ENCODE peak calls at places on chromosomes 11 and 22, in seven cellular contexts. One of them, this sample, is unnamed.

GRCh38 chr11:29448246-29448877 is 568.5 kb downstream of the KCNA4 start:
- DNase-seq in H1: no peak
- DNase-seq in HCT116: peak; percentile 2
- DNase-seq in GM12878: no peak
- DNase-seq in K562: no peak
- DNase-seq in SK-N-SH: no peak
- DNase-seq in HepG2: no peak
- DNase-seq in this sample: no peak

GRCh38 chr11:77525455-77526091 is 51.7 kb upstream of the PAK1 start:
- DNase-seq in H1: no peak
- DNase-seq in HCT116: no peak
- DNase-seq in GM12878: no peak
- DNase-seq in K562: no peak
- DNase-seq in SK-N-SH: no peak
- DNase-seq in HepG2: no peak
- DNase-seq in this sample: no peak

GRCh38 chr11:6319879-6320410 is 356 bp downstream of the CAVIN3 start:
- DNase-seq in H1: no peak
- DNase-seq in HCT116: peak; percentile 76
- DNase-seq in GM12878: no peak
- DNase-seq in K562: peak; percentile 26
- DNase-seq in SK-N-SH: peak; percentile 35
- DNase-seq in HepG2: no peak
- DNase-seq in this sample: peak; percentile 51

GRCh38 chr22:28207281-28208030 is 288.4 kb upstream of the PITPNB start:
- DNase-seq in H1: no peak
- DNase-seq in HCT116: no peak
- DNase-seq in GM12878: no peak
- DNase-seq in K562: no peak
- DNase-seq in SK-N-SH: no peak
- DNase-seq in HepG2: no peak
- DNase-seq in this sample: no peak

GRCh38 chr11:33044281-33044680 is 4.9 kb downstream of the TCP11L1 start:
- DNase-seq in H1: no peak
- DNase-seq in HCT116: no peak
- DNase-seq in GM12878: no peak
- DNase-seq in K562: no peak
- DNase-seq in SK-N-SH: no peak
- DNase-seq in HepG2: no peak
- DNase-seq in this sample: no peak

GRCh38 chr11:62602141-62603071 is 741 bp upstream of the MTA2 start:
- DNase-seq in H1: no peak
- DNase-seq in HCT116: no peak
- DNase-seq in GM12878: no peak
- DNase-seq in K562: peak; percentile 84
- DNase-seq in SK-N-SH: peak; percentile 87
- DNase-seq in HepG2: no peak
- DNase-seq in this sample: no peak

GRCh38 chr11:81005595-81005994 is 1564.8 kb upstream of the TENM4 start:
- DNase-seq in H1: no peak
- DNase-seq in HCT116: no peak
- DNase-seq in GM12878: no peak
- DNase-seq in K562: no peak
- DNase-seq in SK-N-SH: no peak
- DNase-seq in HepG2: no peak
- DNase-seq in this sample: no peak

GRCh38 chr11:121356357-121356756 is 63.8 kb downstream of the SC5D start:
- DNase-seq in H1: no peak
- DNase-seq in HCT116: no peak
- DNase-seq in GM12878: no peak
- DNase-seq in K562: no peak
- DNase-seq in SK-N-SH: no peak
- DNase-seq in HepG2: no peak
- DNase-seq in this sample: no peak

GRCh38 chr11:111910637-111911562 is 670 bp downstream of the CRYAB start:
- DNase-seq in H1: no peak
- DNase-seq in HCT116: no peak
- DNase-seq in GM12878: no peak
- DNase-seq in K562: peak; percentile 82
- DNase-seq in SK-N-SH: no peak
- DNase-seq in HepG2: no peak
- DNase-seq in this sample: no peak

GRCh38 chr11:72764503-72764902 is 12.3 kb upstream of the ARAP1 start:
- DNase-seq in H1: peak; percentile 74
- DNase-seq in HCT116: no peak
- DNase-seq in GM12878: no peak
- DNase-seq in K562: no peak
- DNase-seq in SK-N-SH: no peak
- DNase-seq in HepG2: no peak
- DNase-seq in this sample: no peak

GRCh38 chr22:20437253-20438065 is at the start of gene SCARF2:
- DNase-seq in H1: no peak
- DNase-seq in HCT116: no peak
- DNase-seq in GM12878: no peak
- DNase-seq in K562: no peak
- DNase-seq in SK-N-SH: peak; percentile 98
- DNase-seq in HepG2: no peak
- DNase-seq in this sample: no peak

GRCh38 chr11:18243783-18244362 is 4.6 kb downstream of the SAA2 start:
- DNase-seq in H1: peak; percentile 19
- DNase-seq in HCT116: peak; percentile 63
- DNase-seq in GM12878: peak; percentile 54
- DNase-seq in K562: peak; percentile 67
- DNase-seq in SK-N-SH: peak; percentile 53
- DNase-seq in HepG2: peak; percentile 52
- DNase-seq in this sample: peak; percentile 63

GRCh38 chr22:39474351-39474991 is 17.7 kb downstream of the MGAT3 start:
- DNase-seq in H1: peak; percentile 47
- DNase-seq in HCT116: no peak
- DNase-seq in GM12878: no peak
- DNase-seq in K562: peak; percentile 46
- DNase-seq in SK-N-SH: peak; percentile 70
- DNase-seq in HepG2: no peak
- DNase-seq in this sample: peak; percentile 77

GRCh38 chr11:35035894-35036408 is 103.0 kb upstream of the CD44 start:
- DNase-seq in H1: no peak
- DNase-seq in HCT116: no peak
- DNase-seq in GM12878: peak; percentile 85
- DNase-seq in K562: no peak
- DNase-seq in SK-N-SH: no peak
- DNase-seq in HepG2: no peak
- DNase-seq in this sample: no peak

GRCh38 chr11:61778357-61778886 is 14.0 kb downstream of the TMEM258 start:
- DNase-seq in H1: no peak
- DNase-seq in HCT116: no peak
- DNase-seq in GM12878: no peak
- DNase-seq in K562: no peak
- DNase-seq in SK-N-SH: no peak
- DNase-seq in HepG2: no peak
- DNase-seq in this sample: no peak

GRCh38 chr22:49323751-49324415 is 503.8 kb downstream of the BRD1 start:
- DNase-seq in H1: no peak
- DNase-seq in HCT116: no peak
- DNase-seq in GM12878: no peak
- DNase-seq in K562: no peak
- DNase-seq in SK-N-SH: no peak
- DNase-seq in HepG2: no peak
- DNase-seq in this sample: no peak

GRCh38 chr22:40232624-40233023 is 54.9 kb downstream of the TNRC6B start:
- DNase-seq in H1: no peak
- DNase-seq in HCT116: no peak
- DNase-seq in GM12878: no peak
- DNase-seq in K562: no peak
- DNase-seq in SK-N-SH: no peak
- DNase-seq in HepG2: no peak
- DNase-seq in this sample: no peak

DNA sequence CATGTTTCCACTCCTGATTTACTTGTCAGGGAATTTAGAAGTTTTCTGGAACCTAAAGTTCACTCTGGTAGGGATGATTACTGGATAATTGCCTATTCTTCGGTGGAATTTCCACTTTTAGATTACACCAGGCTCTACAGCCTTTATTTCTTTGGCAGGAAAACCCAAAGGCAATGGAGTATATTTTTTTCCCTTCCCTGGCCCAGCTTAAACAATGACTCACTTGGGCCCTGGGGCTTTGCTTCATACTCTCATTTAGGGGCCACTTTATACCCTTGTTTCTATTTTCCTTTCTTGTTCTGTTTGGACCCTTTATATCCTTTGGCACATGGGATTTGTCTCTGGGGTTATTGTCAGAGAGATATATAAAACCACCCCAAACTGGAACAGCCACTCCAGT is 114.7 kb downstream of the CSTPP1 start:
- DNase-seq in H1: no peak
- DNase-seq in HCT116: no peak
- DNase-seq in GM12878: no peak
- DNase-seq in K562: no peak
- DNase-seq in SK-N-SH: no peak
- DNase-seq in HepG2: no peak
- DNase-seq in this sample: no peak
- TF ChIP-seq YY1 in H1: no peak
- TF ChIP-seq YY1 in HCT116: no peak
- TF ChIP-seq YY1 in GM12878: no peak
- TF ChIP-seq YY1 in K562: no peak
- TF ChIP-seq YY1 in SK-N-SH: no peak
- TF ChIP-seq YY1 in HepG2: no peak
- TF ChIP-seq YY1 in this sample: no peak

GRCh38 chr11:45085657-45086501 is 60.6 kb upstream of the PRDM11 start:
- DNase-seq in H1: no peak
- DNase-seq in HCT116: no peak
- DNase-seq in GM12878: no peak
- DNase-seq in K562: no peak
- DNase-seq in SK-N-SH: no peak
- DNase-seq in HepG2: no peak
- DNase-seq in this sample: no peak

GRCh38 chr11:45079567-45079942 is 66.9 kb upstream of the PRDM11 start:
- DNase-seq in H1: no peak
- DNase-seq in HCT116: no peak
- DNase-seq in GM12878: no peak
- DNase-seq in K562: no peak
- DNase-seq in SK-N-SH: no peak
- DNase-seq in HepG2: no peak
- DNase-seq in this sample: no peak

GRCh38 chr11:45079943-45080719 is 66.3 kb upstream of the PRDM11 start:
- DNase-seq in H1: no peak
- DNase-seq in HCT116: no peak
- DNase-seq in GM12878: no peak
- DNase-seq in K562: no peak
- DNase-seq in SK-N-SH: no peak
- DNase-seq in HepG2: no peak
- DNase-seq in this sample: no peak

GRCh38 chr11:45083544-45084087 is 62.8 kb upstream of the PRDM11 start:
- DNase-seq in H1: no peak
- DNase-seq in HCT116: no peak
- DNase-seq in GM12878: no peak
- DNase-seq in K562: peak; percentile 25
- DNase-seq in SK-N-SH: no peak
- DNase-seq in HepG2: peak; percentile 15
- DNase-seq in this sample: peak; percentile 84

DNA sequence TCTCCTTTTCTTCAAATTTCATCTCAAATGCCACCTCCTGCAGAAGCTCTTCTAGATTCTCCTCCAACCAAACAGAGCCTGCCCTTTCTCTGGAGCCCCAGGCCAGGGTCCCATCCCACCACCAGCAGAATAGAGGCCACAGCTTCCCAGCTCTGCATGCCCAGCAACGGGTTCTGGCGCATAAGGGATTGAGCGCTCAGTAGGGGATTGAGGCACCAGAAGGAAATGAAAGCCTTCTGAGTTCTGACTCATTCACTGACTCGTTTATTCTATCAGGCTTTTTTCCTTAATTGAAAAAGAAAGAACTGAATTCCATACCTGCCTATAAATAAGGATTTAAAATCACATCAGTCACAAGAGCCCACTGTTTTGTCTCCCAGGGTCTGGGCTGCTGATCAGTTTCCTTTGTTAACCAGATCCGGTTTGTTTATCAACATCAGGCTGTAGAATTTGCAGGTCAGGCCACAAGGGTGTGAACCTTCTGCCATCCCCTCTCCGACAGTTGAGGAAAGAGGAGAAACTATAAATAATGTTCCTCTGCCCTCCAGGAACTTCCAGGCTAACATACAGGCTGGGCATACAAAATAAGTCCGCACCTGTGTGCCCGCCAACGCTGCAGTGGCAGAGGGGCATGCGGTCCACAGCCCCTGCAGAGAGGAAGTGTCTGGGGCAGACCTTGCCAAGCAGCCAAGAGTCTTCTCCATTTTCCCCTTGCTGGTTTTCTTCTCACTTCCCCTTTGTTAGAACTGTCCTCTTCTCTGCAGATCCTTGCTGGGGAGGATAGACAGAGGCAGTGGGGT is 63.5 kb upstream of the PRDM11 start:
- DNase-seq in H1: no peak
- DNase-seq in HCT116: no peak
- DNase-seq in GM12878: no peak
- DNase-seq in K562: no peak
- DNase-seq in SK-N-SH: no peak
- DNase-seq in HepG2: no peak
- DNase-seq in this sample: peak; percentile 85
- H3K9ac ChIP-seq in H1: no peak overlapping the region
- H3K9ac ChIP-seq in HCT116: no peak overlapping the region
- H3K9ac ChIP-seq in GM12878: no peak overlapping the region
- H3K9ac ChIP-seq in K562: no peak overlapping the region
- H3K9ac ChIP-seq in SK-N-SH: no peak overlapping the region
- H3K9ac ChIP-seq in HepG2: no peak overlapping the region
- H3K9ac ChIP-seq in this sample: peak overlapping the region; percentile 1

GRCh38 chr11:69718912-69719311 is 15.1 kb upstream of the FGF19 start:
- DNase-seq in H1: no peak
- DNase-seq in HCT116: no peak
- DNase-seq in GM12878: no peak
- DNase-seq in K562: no peak
- DNase-seq in SK-N-SH: no peak
- DNase-seq in HepG2: no peak
- DNase-seq in this sample: no peak

GRCh38 chr11:69716891-69717747 is 13.3 kb upstream of the FGF19 start:
- DNase-seq in H1: no peak
- DNase-seq in HCT116: no peak
- DNase-seq in GM12878: no peak
- DNase-seq in K562: no peak
- DNase-seq in SK-N-SH: no peak
- DNase-seq in HepG2: no peak
- DNase-seq in this sample: no peak

GRCh38 chr11:69716099-69716498 is 12.3 kb upstream of the FGF19 start:
- DNase-seq in H1: no peak
- DNase-seq in HCT116: no peak
- DNase-seq in GM12878: no peak
- DNase-seq in K562: no peak
- DNase-seq in SK-N-SH: no peak
- DNase-seq in HepG2: no peak
- DNase-seq in this sample: no peak

GRCh38 chr11:69715446-69715845 is 11.6 kb upstream of the FGF19 start:
- DNase-seq in H1: no peak
- DNase-seq in HCT116: no peak
- DNase-seq in GM12878: no peak
- DNase-seq in K562: no peak
- DNase-seq in SK-N-SH: no peak
- DNase-seq in HepG2: no peak
- DNase-seq in this sample: no peak

GRCh38 chr11:69718147-69718546 is 14.3 kb upstream of the FGF19 start:
- DNase-seq in H1: peak; percentile 77
- DNase-seq in HCT116: no peak
- DNase-seq in GM12878: no peak
- DNase-seq in K562: peak; percentile 68
- DNase-seq in SK-N-SH: peak; percentile 73
- DNase-seq in HepG2: peak; percentile 30
- DNase-seq in this sample: peak; percentile 80
- TF ChIP-seq YY1 in H1: peak; percentile 63
- TF ChIP-seq YY1 in HCT116: no peak
- TF ChIP-seq YY1 in GM12878: no peak
- TF ChIP-seq YY1 in K562: no peak
- TF ChIP-seq YY1 in SK-N-SH: no peak
- TF ChIP-seq YY1 in HepG2: no peak
- TF ChIP-seq YY1 in this sample: no peak

GRCh38 chr11:64317961-64318693 is at the start of gene PRDX5:
- DNase-seq in H1: no peak
- DNase-seq in HCT116: peak; percentile 94
- DNase-seq in GM12878: peak; percentile 92
- DNase-seq in K562: peak; percentile 96
- DNase-seq in SK-N-SH: peak; percentile 97
- DNase-seq in HepG2: peak; percentile 94
- DNase-seq in this sample: peak; percentile 90
- H3K9ac ChIP-seq in H1: peak within 1 kb of the TSS; percentile 81
- H3K9ac ChIP-seq in HCT116: peak within 1 kb of the TSS; percentile 89
- H3K9ac ChIP-seq in GM12878: peak within 1 kb of the TSS; percentile 98
- H3K9ac ChIP-seq in K562: peak within 1 kb of the TSS; percentile 94
- H3K9ac ChIP-seq in SK-N-SH: peak within 1 kb of the TSS; percentile 91
- H3K9ac ChIP-seq in HepG2: peak within 1 kb of the TSS; percentile 94
- H3K9ac ChIP-seq in this sample: peak within 1 kb of the TSS; percentile 96